ENCODE peak calls at places on chromosomes 1 and 21, in nine cellular contexts. One of them, this sample, is unnamed.

GRCh38 chr1:202860744-202861419 is 28.1 kb downstream of the RABIF start:
- DNase-seq in uterus: peak; percentile 33
- DNase-seq in PC-3: peak; percentile 95
- DNase-seq in pancreas: peak; percentile 55
- DNase-seq in ascending aorta: no peak
- DNase-seq in ovary: peak; percentile 62
- DNase-seq in A549: peak; percentile 57
- DNase-seq in mucosa of descending colon: peak; percentile 87
- DNase-seq in testis: peak; percentile 71
- DNase-seq in this sample: peak; percentile 57

GRCh38 chr1:236489710-236490377 is 33.9 kb upstream of the LGALS8 start:
- DNase-seq in pancreas: peak; percentile 65
- DNase-seq in PC-3: peak; percentile 66
- DNase-seq in uterus: no peak
- DNase-seq in testis: peak; percentile 49
- DNase-seq in A549: peak; percentile 76
- DNase-seq in ovary: no peak
- DNase-seq in ascending aorta: no peak
- DNase-seq in mucosa of descending colon: no peak
- DNase-seq in this sample: no peak

GRCh38 chr1:36183309-36183856 is 27.4 kb downstream of the MAP7D1 start:
- DNase-seq in A549: no peak
- DNase-seq in PC-3: no peak
- DNase-seq in testis: no peak
- DNase-seq in uterus: peak; percentile 59
- DNase-seq in ovary: no peak
- DNase-seq in mucosa of descending colon: no peak
- DNase-seq in ascending aorta: no peak
- DNase-seq in pancreas: no peak
- DNase-seq in this sample: no peak

GRCh38 chr1:96416111-96416595 is 305.4 kb upstream of the PTBP2 start:
- DNase-seq in ovary: no peak
- DNase-seq in PC-3: peak; percentile 84
- DNase-seq in ascending aorta: no peak
- DNase-seq in A549: no peak
- DNase-seq in pancreas: no peak
- DNase-seq in uterus: peak; percentile 16
- DNase-seq in testis: no peak
- DNase-seq in mucosa of descending colon: no peak
- DNase-seq in this sample: peak; percentile 39

GRCh38 chr21:44858291-44858690 is 15.2 kb downstream of the PTTG1IP start:
- DNase-seq in testis: no peak
- DNase-seq in mucosa of descending colon: peak; percentile 13
- DNase-seq in PC-3: no peak
- DNase-seq in uterus: no peak
- DNase-seq in ascending aorta: no peak
- DNase-seq in ovary: peak; percentile 21
- DNase-seq in pancreas: no peak
- DNase-seq in A549: no peak
- DNase-seq in this sample: peak; percentile 48

GRCh38 chr1:209727286-209727685 is 22.6 kb downstream of the HSD11B1 start:
- DNase-seq in PC-3: no peak
- DNase-seq in uterus: no peak
- DNase-seq in ovary: no peak
- DNase-seq in A549: no peak
- DNase-seq in pancreas: no peak
- DNase-seq in ascending aorta: no peak
- DNase-seq in mucosa of descending colon: no peak
- DNase-seq in testis: no peak
- DNase-seq in this sample: no peak

GRCh38 chr1:79293611-79294010 is 287.1 kb upstream of the ADGRL4 start:
- DNase-seq in ascending aorta: no peak
- DNase-seq in PC-3: peak; percentile 61
- DNase-seq in uterus: no peak
- DNase-seq in ovary: no peak
- DNase-seq in testis: no peak
- DNase-seq in mucosa of descending colon: no peak
- DNase-seq in pancreas: no peak
- DNase-seq in A549: no peak
- DNase-seq in this sample: no peak

GRCh38 chr1:94721240-94721639 is 98.9 kb upstream of the SLC44A3 start:
- DNase-seq in PC-3: no peak
- DNase-seq in mucosa of descending colon: no peak
- DNase-seq in ovary: no peak
- DNase-seq in testis: no peak
- DNase-seq in uterus: no peak
- DNase-seq in pancreas: no peak
- DNase-seq in ascending aorta: no peak
- DNase-seq in A549: no peak
- DNase-seq in this sample: no peak

GRCh38 chr21:14734191-14734590 is 188.1 kb upstream of the SAMSN1 start:
- DNase-seq in PC-3: no peak
- DNase-seq in uterus: no peak
- DNase-seq in ascending aorta: no peak
- DNase-seq in mucosa of descending colon: no peak
- DNase-seq in testis: no peak
- DNase-seq in ovary: no peak
- DNase-seq in A549: no peak
- DNase-seq in pancreas: no peak
- DNase-seq in this sample: no peak

GRCh38 chr1:153963850-153964331 is 554 bp upstream of the SLC39A1 start:
- DNase-seq in testis: peak; percentile 47
- DNase-seq in mucosa of descending colon: peak; percentile 74
- DNase-seq in uterus: no peak
- DNase-seq in ovary: peak; percentile 65
- DNase-seq in A549: peak; percentile 78
- DNase-seq in PC-3: peak; percentile 90
- DNase-seq in pancreas: peak; percentile 43
- DNase-seq in ascending aorta: no peak
- DNase-seq in this sample: peak; percentile 39

GRCh38 chr1:59477867-59478266 is 181.0 kb downstream of the FGGY start:
- DNase-seq in uterus: no peak
- DNase-seq in ovary: no peak
- DNase-seq in pancreas: no peak
- DNase-seq in ascending aorta: no peak
- DNase-seq in testis: no peak
- DNase-seq in mucosa of descending colon: no peak
- DNase-seq in A549: no peak
- DNase-seq in PC-3: no peak
- DNase-seq in this sample: no peak

GRCh38 chr1:37628026-37628556 is 6.6 kb downstream of the RSPO1 start:
- DNase-seq in testis: no peak
- DNase-seq in ovary: no peak
- DNase-seq in ascending aorta: no peak
- DNase-seq in uterus: no peak
- DNase-seq in pancreas: no peak
- DNase-seq in PC-3: no peak
- DNase-seq in A549: no peak
- DNase-seq in mucosa of descending colon: no peak
- DNase-seq in this sample: no peak

GRCh38 chr21:39024538-39024937 is 158.7 kb downstream of the PSMG1 start:
- DNase-seq in mucosa of descending colon: no peak
- DNase-seq in testis: no peak
- DNase-seq in PC-3: no peak
- DNase-seq in pancreas: no peak
- DNase-seq in uterus: no peak
- DNase-seq in A549: no peak
- DNase-seq in ovary: no peak
- DNase-seq in ascending aorta: no peak
- DNase-seq in this sample: no peak

GRCh38 chr21:24955275-24955961 is 651.9 kb downstream of the MRPL39 start:
- DNase-seq in uterus: no peak
- DNase-seq in PC-3: no peak
- DNase-seq in pancreas: no peak
- DNase-seq in mucosa of descending colon: no peak
- DNase-seq in ascending aorta: no peak
- DNase-seq in A549: no peak
- DNase-seq in ovary: no peak
- DNase-seq in testis: no peak
- DNase-seq in this sample: no peak

GRCh38 chr1:40820911-40821693 is 37.5 kb downstream of the KCNQ4 start:
- DNase-seq in mucosa of descending colon: no peak
- DNase-seq in pancreas: peak; percentile 29
- DNase-seq in PC-3: no peak
- DNase-seq in ascending aorta: no peak
- DNase-seq in ovary: no peak
- DNase-seq in testis: no peak
- DNase-seq in uterus: no peak
- DNase-seq in A549: no peak
- DNase-seq in this sample: peak; percentile 45

GRCh38 chr1:40818264-40818961 is 34.8 kb downstream of the KCNQ4 start:
- DNase-seq in A549: no peak
- DNase-seq in ascending aorta: no peak
- DNase-seq in testis: peak; percentile 64
- DNase-seq in uterus: peak; percentile 36
- DNase-seq in mucosa of descending colon: peak; percentile 89
- DNase-seq in pancreas: peak; percentile 58
- DNase-seq in PC-3: no peak
- DNase-seq in ovary: peak; percentile 58
- DNase-seq in this sample: peak; percentile 55

GRCh38 chr1:40817791-40818263 is 34.2 kb downstream of the KCNQ4 start:
- DNase-seq in pancreas: no peak
- DNase-seq in mucosa of descending colon: peak; percentile 29
- DNase-seq in PC-3: no peak
- DNase-seq in ascending aorta: no peak
- DNase-seq in ovary: no peak
- DNase-seq in uterus: no peak
- DNase-seq in testis: no peak
- DNase-seq in A549: no peak
- DNase-seq in this sample: no peak

GRCh38 chr1:40819101-40819500 is 35.5 kb downstream of the KCNQ4 start:
- DNase-seq in ovary: no peak
- DNase-seq in uterus: no peak
- DNase-seq in ascending aorta: no peak
- DNase-seq in mucosa of descending colon: peak; percentile 28
- DNase-seq in pancreas: no peak
- DNase-seq in testis: no peak
- DNase-seq in PC-3: no peak
- DNase-seq in A549: no peak
- DNase-seq in this sample: no peak

GRCh38 chr1:40820251-40820797 is 36.7 kb downstream of the KCNQ4 start:
- DNase-seq in pancreas: no peak
- DNase-seq in uterus: no peak
- DNase-seq in ascending aorta: no peak
- DNase-seq in PC-3: no peak
- DNase-seq in testis: no peak
- DNase-seq in ovary: no peak
- DNase-seq in mucosa of descending colon: no peak
- DNase-seq in A549: peak; percentile 15
- DNase-seq in this sample: no peak
- TF ChIP-seq CTCF in pancreas: no peak
- TF ChIP-seq CTCF in uterus: no peak
- TF ChIP-seq CTCF in ascending aorta: no peak
- TF ChIP-seq CTCF in PC-3: no peak
- TF ChIP-seq CTCF in testis: no peak
- TF ChIP-seq CTCF in ovary: no peak
- TF ChIP-seq CTCF in mucosa of descending colon: no peak
- TF ChIP-seq CTCF in A549: no peak
- TF ChIP-seq CTCF in this sample: no peak

GRCh38 chr1:15605398-15606080 is 11.7 kb upstream of the DDI2 start:
- DNase-seq in A549: no peak
- DNase-seq in testis: no peak
- DNase-seq in mucosa of descending colon: no peak
- DNase-seq in PC-3: peak; percentile 33
- DNase-seq in uterus: no peak
- DNase-seq in pancreas: no peak
- DNase-seq in ascending aorta: no peak
- DNase-seq in ovary: no peak
- DNase-seq in this sample: no peak
- H3K4me1 ChIP-seq in A549: peaks cover 15% of the 10 kb centered on the region
- H3K4me1 ChIP-seq in testis: no peaks in the 10 kb centered on the region
- H3K4me1 ChIP-seq in mucosa of descending colon: peaks cover 11% of the 10 kb centered on the region
- H3K4me1 ChIP-seq in PC-3: peaks cover 28% of the 10 kb centered on the region
- H3K4me1 ChIP-seq in uterus: no peaks in the 10 kb centered on the region
- H3K4me1 ChIP-seq in pancreas: peaks cover 8% of the 10 kb centered on the region
- H3K4me1 ChIP-seq in ascending aorta: peaks cover 4% of the 10 kb centered on the region
- H3K4me1 ChIP-seq in ovary: peaks cover 3% of the 10 kb centered on the region
- H3K4me1 ChIP-seq in this sample: no peaks in the 10 kb centered on the region

DNA sequence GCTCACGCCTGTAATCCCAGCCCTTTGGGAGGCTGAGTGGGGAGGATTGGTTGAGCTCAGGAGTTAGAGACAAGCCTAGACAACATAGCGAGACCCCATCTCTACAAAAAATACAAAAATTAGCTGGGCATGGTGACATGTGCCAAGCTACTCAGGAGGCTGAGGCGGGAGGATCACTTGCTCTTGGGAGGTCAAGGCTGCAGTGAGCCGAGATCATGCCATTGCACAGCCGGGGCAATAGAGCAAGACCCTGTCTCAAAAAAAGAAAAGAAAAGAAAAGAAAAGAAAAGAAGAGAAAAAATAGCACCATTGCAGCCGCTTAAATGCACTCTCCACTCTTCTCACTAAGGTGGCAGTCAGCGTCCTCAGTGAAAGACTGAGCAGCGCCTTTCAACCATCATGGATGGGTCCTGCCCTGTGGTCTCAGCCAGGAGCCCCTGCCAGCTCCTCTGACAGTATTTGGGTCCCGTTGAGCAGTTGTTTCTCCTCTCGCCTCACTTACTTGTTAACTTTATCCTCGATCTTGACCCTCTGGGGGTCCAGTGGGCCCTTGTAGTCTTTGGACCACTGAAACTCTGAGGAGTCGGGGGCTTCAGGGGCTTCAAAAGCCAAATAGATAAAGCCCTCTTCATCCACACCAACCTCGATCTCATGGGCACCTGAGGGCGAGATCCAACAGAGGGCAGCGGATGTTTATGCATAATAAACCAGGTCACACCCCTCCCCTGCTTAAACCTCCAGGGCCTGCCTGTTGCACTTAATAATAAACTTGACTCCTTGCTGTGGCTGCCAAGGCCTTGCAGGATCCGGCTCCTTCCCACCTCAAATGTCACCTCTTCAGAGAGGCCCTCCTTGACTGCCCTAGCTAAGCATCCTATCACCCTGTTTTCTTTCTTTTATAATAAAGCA is 36.9 kb downstream of the MYOM3 start:
- DNase-seq in PC-3: peak; percentile 14
- DNase-seq in uterus: no peak
- DNase-seq in ascending aorta: no peak
- DNase-seq in ovary: no peak
- DNase-seq in A549: no peak
- DNase-seq in pancreas: no peak
- DNase-seq in testis: no peak
- DNase-seq in mucosa of descending colon: no peak
- DNase-seq in this sample: no peak
- TF ChIP-seq CTCF in PC-3: peak; percentile 27
- TF ChIP-seq CTCF in uterus: no peak
- TF ChIP-seq CTCF in ascending aorta: no peak
- TF ChIP-seq CTCF in ovary: no peak
- TF ChIP-seq CTCF in A549: no peak
- TF ChIP-seq CTCF in pancreas: no peak
- TF ChIP-seq CTCF in testis: no peak
- TF ChIP-seq CTCF in mucosa of descending colon: no peak
- TF ChIP-seq CTCF in this sample: no peak

DNA sequence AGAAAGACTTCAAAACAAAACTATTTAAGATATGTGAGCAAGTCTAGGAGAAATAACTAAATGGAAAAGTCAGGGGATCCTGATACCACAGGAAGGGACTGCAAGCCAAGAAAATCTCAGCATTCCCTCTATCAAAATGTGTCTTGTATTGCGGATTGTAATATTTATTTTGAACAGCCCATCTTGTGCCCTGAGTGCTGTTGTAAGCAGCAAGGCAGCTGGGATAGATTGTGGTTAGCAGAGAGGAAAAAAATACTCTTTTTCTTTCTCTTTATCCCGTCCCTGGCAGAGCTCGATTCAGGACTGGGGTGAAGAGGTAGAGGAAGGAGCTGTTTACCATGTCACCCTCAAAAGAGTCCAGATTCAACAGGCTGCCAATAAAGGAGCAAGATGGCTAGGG is 1.2 kb downstream of the RGL1 start:
- DNase-seq in mucosa of descending colon: no peak
- DNase-seq in testis: no peak
- DNase-seq in uterus: no peak
- DNase-seq in ascending aorta: no peak
- DNase-seq in ovary: no peak
- DNase-seq in A549: no peak
- DNase-seq in PC-3: no peak
- DNase-seq in pancreas: no peak
- DNase-seq in this sample: no peak
- H3K4me1 ChIP-seq in mucosa of descending colon: no peaks in the 10 kb centered on the region
- H3K4me1 ChIP-seq in testis: peaks cover 21% of the 10 kb centered on the region
- H3K4me1 ChIP-seq in uterus: no peaks in the 10 kb centered on the region
- H3K4me1 ChIP-seq in ascending aorta: peaks cover 14% of the 10 kb centered on the region
- H3K4me1 ChIP-seq in ovary: peaks cover 16% of the 10 kb centered on the region
- H3K4me1 ChIP-seq in A549: no peaks in the 10 kb centered on the region
- H3K4me1 ChIP-seq in PC-3: peaks cover 32% of the 10 kb centered on the region
- H3K4me1 ChIP-seq in pancreas: no peaks in the 10 kb centered on the region
- H3K4me1 ChIP-seq in this sample: no peaks in the 10 kb centered on the region

This sample was measured in psoas muscle.